ENCODE peak calls at places on chromosomes 2 and 18, in nine cellular contexts. One of them, this sample, is unnamed.
A peak's percentile ranks its signal among the peaks of the same experiment; 100 is the strongest.

GRCh38 chr2:155404433-155405002 is 706.0 kb downstream of the KCNJ3 start:
- DNase-seq in NCI-H1417: no peak
- DNase-seq in RKO: no peak
- DNase-seq in stimulated activated naive CD8-positive, alpha-beta T cell treated with anti-CD3 and anti-CD28 coated beads, Interleukin-15, amount 100 ng/mL, for 72 hours: no peak
- DNase-seq in activated CD4-positive, CD25-positive, alpha-beta regulatory T cell treated with anti-CD3 and anti-CD28 coated beads, Interleukin-2, amount 50 U/mL, for 16 hours: no peak
- DNase-seq in chondrocyte: no peak
- DNase-seq in T-helper 17 cell: no peak
- DNase-seq in T-helper 1 cell: no peak
- DNase-seq in HEK293T: no peak
- DNase-seq in this sample: no peak

GRCh38 chr2:85862426-85862825 is 26.4 kb downstream of the ST3GAL5 start:
- DNase-seq in NCI-H1417: no peak
- DNase-seq in RKO: no peak
- DNase-seq in stimulated activated naive CD8-positive, alpha-beta T cell treated with anti-CD3 and anti-CD28 coated beads, Interleukin-15, amount 100 ng/mL, for 72 hours: peak; percentile 25
- DNase-seq in activated CD4-positive, CD25-positive, alpha-beta regulatory T cell treated with anti-CD3 and anti-CD28 coated beads, Interleukin-2, amount 50 U/mL, for 16 hours: no peak
- DNase-seq in chondrocyte: no peak
- DNase-seq in T-helper 17 cell: no peak
- DNase-seq in T-helper 1 cell: no peak
- DNase-seq in HEK293T: no peak
- DNase-seq in this sample: no peak

GRCh38 chr18:60804412-60804811 is 431.8 kb upstream of the MC4R start:
- DNase-seq in NCI-H1417: no peak
- DNase-seq in RKO: no peak
- DNase-seq in stimulated activated naive CD8-positive, alpha-beta T cell treated with anti-CD3 and anti-CD28 coated beads, Interleukin-15, amount 100 ng/mL, for 72 hours: no peak
- DNase-seq in activated CD4-positive, CD25-positive, alpha-beta regulatory T cell treated with anti-CD3 and anti-CD28 coated beads, Interleukin-2, amount 50 U/mL, for 16 hours: no peak
- DNase-seq in chondrocyte: no peak
- DNase-seq in T-helper 17 cell: no peak
- DNase-seq in T-helper 1 cell: no peak
- DNase-seq in HEK293T: no peak
- DNase-seq in this sample: no peak

GRCh38 chr2:41886757-41887156 is 161.1 kb upstream of the PKDCC start:
- DNase-seq in NCI-H1417: no peak
- DNase-seq in RKO: no peak
- DNase-seq in stimulated activated naive CD8-positive, alpha-beta T cell treated with anti-CD3 and anti-CD28 coated beads, Interleukin-15, amount 100 ng/mL, for 72 hours: no peak
- DNase-seq in activated CD4-positive, CD25-positive, alpha-beta regulatory T cell treated with anti-CD3 and anti-CD28 coated beads, Interleukin-2, amount 50 U/mL, for 16 hours: no peak
- DNase-seq in chondrocyte: no peak
- DNase-seq in T-helper 17 cell: no peak
- DNase-seq in T-helper 1 cell: no peak
- DNase-seq in HEK293T: no peak
- DNase-seq in this sample: no peak

GRCh38 chr2:231926180-231926741 is at the start of gene NPPC:
- DNase-seq in NCI-H1417: peak; percentile 87
- DNase-seq in RKO: no peak
- DNase-seq in stimulated activated naive CD8-positive, alpha-beta T cell treated with anti-CD3 and anti-CD28 coated beads, Interleukin-15, amount 100 ng/mL, for 72 hours: peak; percentile 84
- DNase-seq in activated CD4-positive, CD25-positive, alpha-beta regulatory T cell treated with anti-CD3 and anti-CD28 coated beads, Interleukin-2, amount 50 U/mL, for 16 hours: peak; percentile 12
- DNase-seq in chondrocyte: peak; percentile 86
- DNase-seq in T-helper 17 cell: no peak
- DNase-seq in T-helper 1 cell: no peak
- DNase-seq in HEK293T: peak; percentile 81
- DNase-seq in this sample: peak; percentile 31

GRCh38 chr2:159497256-159497655 is 119.1 kb downstream of the BAZ2B start:
- DNase-seq in NCI-H1417: no peak
- DNase-seq in RKO: peak; percentile 93
- DNase-seq in stimulated activated naive CD8-positive, alpha-beta T cell treated with anti-CD3 and anti-CD28 coated beads, Interleukin-15, amount 100 ng/mL, for 72 hours: no peak
- DNase-seq in activated CD4-positive, CD25-positive, alpha-beta regulatory T cell treated with anti-CD3 and anti-CD28 coated beads, Interleukin-2, amount 50 U/mL, for 16 hours: no peak
- DNase-seq in chondrocyte: no peak
- DNase-seq in T-helper 17 cell: no peak
- DNase-seq in T-helper 1 cell: no peak
- DNase-seq in HEK293T: no peak
- DNase-seq in this sample: no peak

GRCh38 chr2:117169036-117169765 is 645.3 kb upstream of the DDX18 start:
- DNase-seq in NCI-H1417: no peak
- DNase-seq in RKO: no peak
- DNase-seq in stimulated activated naive CD8-positive, alpha-beta T cell treated with anti-CD3 and anti-CD28 coated beads, Interleukin-15, amount 100 ng/mL, for 72 hours: no peak
- DNase-seq in activated CD4-positive, CD25-positive, alpha-beta regulatory T cell treated with anti-CD3 and anti-CD28 coated beads, Interleukin-2, amount 50 U/mL, for 16 hours: no peak
- DNase-seq in chondrocyte: no peak
- DNase-seq in T-helper 17 cell: no peak
- DNase-seq in T-helper 1 cell: no peak
- DNase-seq in HEK293T: no peak
- DNase-seq in this sample: no peak

GRCh38 chr2:71600572-71600971 is 147.2 kb downstream of the DYSF start:
- DNase-seq in NCI-H1417: no peak
- DNase-seq in RKO: no peak
- DNase-seq in stimulated activated naive CD8-positive, alpha-beta T cell treated with anti-CD3 and anti-CD28 coated beads, Interleukin-15, amount 100 ng/mL, for 72 hours: no peak
- DNase-seq in activated CD4-positive, CD25-positive, alpha-beta regulatory T cell treated with anti-CD3 and anti-CD28 coated beads, Interleukin-2, amount 50 U/mL, for 16 hours: no peak
- DNase-seq in chondrocyte: peak; percentile 63
- DNase-seq in T-helper 17 cell: no peak
- DNase-seq in T-helper 1 cell: no peak
- DNase-seq in HEK293T: no peak
- DNase-seq in this sample: no peak

GRCh38 chr2:101442042-101442666 is 32.8 kb downstream of the RFX8 start:
- DNase-seq in NCI-H1417: no peak
- DNase-seq in RKO: no peak
- DNase-seq in stimulated activated naive CD8-positive, alpha-beta T cell treated with anti-CD3 and anti-CD28 coated beads, Interleukin-15, amount 100 ng/mL, for 72 hours: no peak
- DNase-seq in activated CD4-positive, CD25-positive, alpha-beta regulatory T cell treated with anti-CD3 and anti-CD28 coated beads, Interleukin-2, amount 50 U/mL, for 16 hours: no peak
- DNase-seq in chondrocyte: no peak
- DNase-seq in T-helper 17 cell: no peak
- DNase-seq in T-helper 1 cell: no peak
- DNase-seq in HEK293T: no peak
- DNase-seq in this sample: no peak

GRCh38 chr2:178477443-178478099 is 829 bp downstream of the FKBP7 start:
- DNase-seq in NCI-H1417: peak; percentile 68
- DNase-seq in RKO: peak; percentile 38
- DNase-seq in stimulated activated naive CD8-positive, alpha-beta T cell treated with anti-CD3 and anti-CD28 coated beads, Interleukin-15, amount 100 ng/mL, for 72 hours: no peak
- DNase-seq in activated CD4-positive, CD25-positive, alpha-beta regulatory T cell treated with anti-CD3 and anti-CD28 coated beads, Interleukin-2, amount 50 U/mL, for 16 hours: no peak
- DNase-seq in chondrocyte: no peak
- DNase-seq in T-helper 17 cell: no peak
- DNase-seq in T-helper 1 cell: no peak
- DNase-seq in HEK293T: no peak
- DNase-seq in this sample: no peak

GRCh38 chr2:212088353-212088752 is 450.2 kb downstream of the ERBB4 start:
- DNase-seq in NCI-H1417: no peak
- DNase-seq in RKO: no peak
- DNase-seq in stimulated activated naive CD8-positive, alpha-beta T cell treated with anti-CD3 and anti-CD28 coated beads, Interleukin-15, amount 100 ng/mL, for 72 hours: no peak
- DNase-seq in activated CD4-positive, CD25-positive, alpha-beta regulatory T cell treated with anti-CD3 and anti-CD28 coated beads, Interleukin-2, amount 50 U/mL, for 16 hours: no peak
- DNase-seq in chondrocyte: no peak
- DNase-seq in T-helper 17 cell: no peak
- DNase-seq in T-helper 1 cell: no peak
- DNase-seq in HEK293T: no peak
- DNase-seq in this sample: no peak

GRCh38 chr18:8706981-8707940 is 1.9 kb downstream of the MTCL1 start:
- DNase-seq in NCI-H1417: peak; percentile 91
- DNase-seq in RKO: peak; percentile 85
- DNase-seq in stimulated activated naive CD8-positive, alpha-beta T cell treated with anti-CD3 and anti-CD28 coated beads, Interleukin-15, amount 100 ng/mL, for 72 hours: no peak
- DNase-seq in activated CD4-positive, CD25-positive, alpha-beta regulatory T cell treated with anti-CD3 and anti-CD28 coated beads, Interleukin-2, amount 50 U/mL, for 16 hours: no peak
- DNase-seq in chondrocyte: no peak
- DNase-seq in T-helper 17 cell: no peak
- DNase-seq in T-helper 1 cell: no peak
- DNase-seq in HEK293T: peak; percentile 39
- DNase-seq in this sample: peak; percentile 38

GRCh38 chr18:13257361-13257980 is 38.9 kb downstream of the LDLRAD4 start:
- DNase-seq in NCI-H1417: no peak
- DNase-seq in RKO: no peak
- DNase-seq in stimulated activated naive CD8-positive, alpha-beta T cell treated with anti-CD3 and anti-CD28 coated beads, Interleukin-15, amount 100 ng/mL, for 72 hours: no peak
- DNase-seq in activated CD4-positive, CD25-positive, alpha-beta regulatory T cell treated with anti-CD3 and anti-CD28 coated beads, Interleukin-2, amount 50 U/mL, for 16 hours: no peak
- DNase-seq in chondrocyte: no peak
- DNase-seq in T-helper 17 cell: no peak
- DNase-seq in T-helper 1 cell: no peak
- DNase-seq in HEK293T: no peak
- DNase-seq in this sample: no peak

GRCh38 chr2:40451926-40452605 is at the start of gene SLC8A1:
- DNase-seq in NCI-H1417: peak; percentile 46
- DNase-seq in RKO: no peak
- DNase-seq in stimulated activated naive CD8-positive, alpha-beta T cell treated with anti-CD3 and anti-CD28 coated beads, Interleukin-15, amount 100 ng/mL, for 72 hours: peak; percentile 18
- DNase-seq in activated CD4-positive, CD25-positive, alpha-beta regulatory T cell treated with anti-CD3 and anti-CD28 coated beads, Interleukin-2, amount 50 U/mL, for 16 hours: no peak
- DNase-seq in chondrocyte: no peak
- DNase-seq in T-helper 17 cell: no peak
- DNase-seq in T-helper 1 cell: no peak
- DNase-seq in HEK293T: peak; percentile 66
- DNase-seq in this sample: peak; percentile 37

GRCh38 chr2:108579631-108580030 is 45.4 kb downstream of the LIMS1 start:
- DNase-seq in NCI-H1417: no peak
- DNase-seq in RKO: no peak
- DNase-seq in stimulated activated naive CD8-positive, alpha-beta T cell treated with anti-CD3 and anti-CD28 coated beads, Interleukin-15, amount 100 ng/mL, for 72 hours: no peak
- DNase-seq in activated CD4-positive, CD25-positive, alpha-beta regulatory T cell treated with anti-CD3 and anti-CD28 coated beads, Interleukin-2, amount 50 U/mL, for 16 hours: no peak
- DNase-seq in chondrocyte: no peak
- DNase-seq in T-helper 17 cell: no peak
- DNase-seq in T-helper 1 cell: no peak
- DNase-seq in HEK293T: no peak
- DNase-seq in this sample: no peak

GRCh38 chr2:128321421-128321775 is 2.7 kb upstream of the HS6ST1 start:
- DNase-seq in NCI-H1417: no peak
- DNase-seq in RKO: no peak
- DNase-seq in stimulated activated naive CD8-positive, alpha-beta T cell treated with anti-CD3 and anti-CD28 coated beads, Interleukin-15, amount 100 ng/mL, for 72 hours: no peak
- DNase-seq in activated CD4-positive, CD25-positive, alpha-beta regulatory T cell treated with anti-CD3 and anti-CD28 coated beads, Interleukin-2, amount 50 U/mL, for 16 hours: no peak
- DNase-seq in chondrocyte: peak; percentile 65
- DNase-seq in T-helper 17 cell: peak; percentile 4
- DNase-seq in T-helper 1 cell: no peak
- DNase-seq in HEK293T: no peak
- DNase-seq in this sample: no peak

GRCh38 chr2:15667579-15668556 is 76.2 kb downstream of the DDX1 start:
- DNase-seq in NCI-H1417: no peak
- DNase-seq in RKO: no peak
- DNase-seq in stimulated activated naive CD8-positive, alpha-beta T cell treated with anti-CD3 and anti-CD28 coated beads, Interleukin-15, amount 100 ng/mL, for 72 hours: no peak
- DNase-seq in activated CD4-positive, CD25-positive, alpha-beta regulatory T cell treated with anti-CD3 and anti-CD28 coated beads, Interleukin-2, amount 50 U/mL, for 16 hours: no peak
- DNase-seq in chondrocyte: no peak
- DNase-seq in T-helper 17 cell: no peak
- DNase-seq in T-helper 1 cell: no peak
- DNase-seq in HEK293T: no peak
- DNase-seq in this sample: no peak

GRCh38 chr18:80023173-80023572 is 11.1 kb upstream of the RBFA start:
- DNase-seq in NCI-H1417: no peak
- DNase-seq in RKO: peak; percentile 15
- DNase-seq in stimulated activated naive CD8-positive, alpha-beta T cell treated with anti-CD3 and anti-CD28 coated beads, Interleukin-15, amount 100 ng/mL, for 72 hours: no peak
- DNase-seq in activated CD4-positive, CD25-positive, alpha-beta regulatory T cell treated with anti-CD3 and anti-CD28 coated beads, Interleukin-2, amount 50 U/mL, for 16 hours: no peak
- DNase-seq in chondrocyte: no peak
- DNase-seq in T-helper 17 cell: no peak
- DNase-seq in T-helper 1 cell: no peak
- DNase-seq in HEK293T: no peak
- DNase-seq in this sample: no peak

GRCh38 chr2:230849633-230850357 is 14.9 kb upstream of the ITM2C start:
- DNase-seq in NCI-H1417: no peak
- DNase-seq in RKO: no peak
- DNase-seq in stimulated activated naive CD8-positive, alpha-beta T cell treated with anti-CD3 and anti-CD28 coated beads, Interleukin-15, amount 100 ng/mL, for 72 hours: peak; percentile 74
- DNase-seq in activated CD4-positive, CD25-positive, alpha-beta regulatory T cell treated with anti-CD3 and anti-CD28 coated beads, Interleukin-2, amount 50 U/mL, for 16 hours: peak; percentile 61
- DNase-seq in chondrocyte: no peak
- DNase-seq in T-helper 17 cell: peak; percentile 60
- DNase-seq in T-helper 1 cell: peak; percentile 64
- DNase-seq in HEK293T: no peak
- DNase-seq in this sample: no peak

GRCh38 chr2:5164806-5165525 is 527.2 kb upstream of the SOX11 start:
- DNase-seq in NCI-H1417: peak; percentile 46
- DNase-seq in RKO: peak; percentile 80
- DNase-seq in stimulated activated naive CD8-positive, alpha-beta T cell treated with anti-CD3 and anti-CD28 coated beads, Interleukin-15, amount 100 ng/mL, for 72 hours: no peak
- DNase-seq in activated CD4-positive, CD25-positive, alpha-beta regulatory T cell treated with anti-CD3 and anti-CD28 coated beads, Interleukin-2, amount 50 U/mL, for 16 hours: no peak
- DNase-seq in chondrocyte: no peak
- DNase-seq in T-helper 17 cell: no peak
- DNase-seq in T-helper 1 cell: no peak
- DNase-seq in HEK293T: no peak
- DNase-seq in this sample: no peak